ENCODE peak calls at places on chromosomes 12 and 14, in ten cellular contexts. K is activated CD8-positive, alpha-beta memory T cell treated with anti-CD3 and anti-CD28 coated beads, Interleukin-2, amount 10 ng/mL, durations not matched to agents 7 days and 5 days; N is A549; W is WTC11; V is activated B cell treated with CpG ODN at 0.5 μM for 24 hours; Z is mucosa of descending colon; B is heart right ventricle; U is activated naive CD8-positive, alpha-beta T cell treated with anti-CD3 and anti-CD28 coated beads, Interleukin-2, amount 10 ng/mL, durations not matched to agents 7 days and 5 days; S is effector memory CD8-positive, alpha-beta T cell; L is activated T-cell treated with anti-CD3 and anti-CD28 coated beads, Interleukin-2, amount 50 U/mL, for 72 hours. Q is an unnamed sample.

GRCh38 chr14:99288948-99289347 is 17.0 kb upstream of the BCL11B start:
- ATAC-seq in L (no peak), S (no peak), V (no peak), Z (no peak), B (no peak), N (no peak), K (no peak), W (no peak), U (no peak), Q (no peak)

GRCh38 chr12:85041395-85041794 is 5.2 kb downstream of the LRRIQ1 start:
- ATAC-seq in V (no peak), Z (no peak), B (no peak), W (no peak), N (no peak), L (no peak), U (no peak), K (no peak), S (no peak), Q (no peak)

GRCh38 chr14:36111822-36112583 is 64.5 kb downstream of the PTCSC3 start:
- ATAC-seq in V (no peak), U (no peak), K (no peak), S (no peak), N (no peak), Z (no peak), L (no peak), W (no peak), B (no peak), Q (no peak)

GRCh38 chr14:104383088-104383805 is 196.3 kb upstream of the C14orf180 start:
- ATAC-seq in V (no peak), U (no peak), L (no peak), K (no peak), S (no peak), Z (no peak), W (no peak), B (no peak), N (no peak), Q (no peak)

GRCh38 chr14:35402323-35403084 is 2.0 kb downstream of the NFKBIA start:
- ATAC-seq in B (no peak), V (no peak), S (no peak), U (no peak), K (no peak), W (no peak), Z (peak; percentile 4), N (no peak), L (no peak), Q (peak; percentile 4)

GRCh38 chr14:64005822-64006221 is 153.0 kb downstream of the SYNE2 start:
- ATAC-seq in W (no peak), K (no peak), S (no peak), Z (no peak), U (no peak), V (no peak), B (no peak), N (no peak), L (no peak), Q (no peak)

GRCh38 chr14:33475623-33476022 is 475.3 kb downstream of the EGLN3 start:
- ATAC-seq in B (no peak), L (peak; percentile 41), U (no peak), K (no peak), V (no peak), Z (peak; percentile 95), S (no peak), N (peak; percentile 58), W (peak; percentile 86), Q (no peak)

GRCh38 chr12:52645982-52646381 is 6.0 kb downstream of the KRT2 start:
- ATAC-seq in B (no peak), Z (peak; percentile 65), U (no peak), N (no peak), V (no peak), S (no peak), L (no peak), K (peak; percentile 7), W (no peak), Q (no peak)

GRCh38 chr14:93967637-93968250 is 8.6 kb downstream of the ASB2 start:
- ATAC-seq in W (no peak), U (no peak), K (no peak), N (no peak), L (no peak), Z (peak; percentile 17), S (no peak), B (no peak), V (peak; percentile 55), Q (no peak)

GRCh38 chr14:90660865-90661570 is 155.2 kb downstream of the TTC7B start:
- ATAC-seq in W (peak; percentile 37), N (no peak), S (no peak), L (no peak), Z (peak; percentile 98), U (no peak), K (no peak), V (no peak), B (peak; percentile 57), Q (no peak)

GRCh38 chr12:104480826-104481457 is 24.2 kb downstream of the CHST11 start:
- ATAC-seq in N (no peak), B (no peak), S (no peak), U (no peak), Z (peak; percentile 36), K (no peak), W (no peak), V (no peak), L (no peak), Q (no peak)

Q was measured in activated CD4-positive, CD25-positive, alpha-beta regulatory T cell treated with anti-CD3 and anti-CD28 coated beads, Interleukin-2, amount 50 U/mL, for 24 hours.